ENCODE peak calls at places on chromosomes 16 and 17, in eight cellular contexts. G is SK-N-SH, B is heart left ventricle, C is cardiac muscle cell, T is colonic mucosa, N is ascending aorta, W is neuronal stem cell, Z is aorta. P is an unnamed sample.
A peak's percentile ranks its signal among the peaks of the same experiment; 100 is the strongest.

GRCh38 chr17:82314721-82315605 is 2.4 kb downstream of the CD7 start:
- DNase-seq in G (no peak), B (no peak), C (no peak), T (no peak), N (no peak), W (no peak), Z (no peak), P (no peak)

GRCh38 chr16:67278773-67279295 is 498 bp upstream of the PLEKHG4 start:
- DNase-seq in G (peak; percentile 90), B (no peak), C (no peak), T (peak; percentile 51), N (no peak), W (no peak), Z (no peak), P (no peak)

GRCh38 chr16:70433456-70434103 is 5.3 kb downstream of the ST3GAL2 start:
- DNase-seq in G (peak; percentile 70), B (peak; percentile 64), C (peak; percentile 89), T (no peak), N (no peak), W (no peak), Z (peak; percentile 79), P (no peak)

GRCh38 chr17:15510361-15510760 is 42.9 kb upstream of the CDRT4 start:
- DNase-seq in G (no peak), B (no peak), C (peak; percentile 58), T (no peak), N (no peak), W (no peak), Z (no peak), P (no peak)

GRCh38 chr17:66593116-66593515 is 241.8 kb upstream of the CACNG5 start:
- DNase-seq in G (no peak), B (no peak), C (no peak), T (no peak), N (no peak), W (no peak), Z (no peak), P (no peak)

GRCh38 chr17:81702934-81703746 is at the start of gene MRPL12:
- DNase-seq in G (peak; percentile 100), B (peak; percentile 95), C (peak; percentile 94), T (peak; percentile 97), N (peak; percentile 57), W (peak; percentile 93), Z (peak; percentile 96), P (peak; percentile 39)

GRCh38 chr17:83154311-83155127 is 75.1 kb downstream of the METRNL start:
- DNase-seq in G (no peak), B (peak; percentile 15), C (no peak), T (no peak), N (no peak), W (no peak), Z (no peak), P (no peak)

GRCh38 chr17:36575028-36575427 is 16.7 kb upstream of the DHRS11 start:
- DNase-seq in G (no peak), B (no peak), C (no peak), T (no peak), N (no peak), W (no peak), Z (no peak), P (no peak)

GRCh38 chr17:31559647-31560501 is 168.4 kb downstream of the RAB11FIP4 start:
- DNase-seq in G (no peak), B (peak; percentile 30), C (no peak), T (no peak), N (no peak), W (no peak), Z (peak; percentile 62), P (no peak)

GRCh38 chr17:9414471-9414870 is 161.1 kb downstream of the STX8 start:
- DNase-seq in G (no peak), B (no peak), C (no peak), T (no peak), N (no peak), W (no peak), Z (no peak), P (no peak)

GRCh38 chr17:80678621-80679020 is 134.0 kb downstream of the RPTOR start:
- DNase-seq in G (no peak), B (no peak), C (peak; percentile 56), T (no peak), N (no peak), W (no peak), Z (no peak), P (no peak)

GRCh38 chr16:57693539-57693938 is 1.1 kb upstream of the DRC7 start:
- DNase-seq in G (no peak), B (no peak), C (no peak), T (no peak), N (no peak), W (no peak), Z (no peak), P (no peak)

GRCh38 chr16:10941127-10941933 is 938 bp downstream of the DEXI start:
- DNase-seq in G (no peak), B (no peak), C (no peak), T (peak; percentile 48), N (no peak), W (no peak), Z (no peak), P (no peak)

GRCh38 chr16:72098936-72099335 is 5.3 kb downstream of the DHX38 start:
- DNase-seq in G (no peak), B (no peak), C (no peak), T (no peak), N (no peak), W (no peak), Z (no peak), P (no peak)

GRCh38 chr16:80654094-80654862 is 113.5 kb downstream of the DYNLRB2 start:
- DNase-seq in G (no peak), B (no peak), C (no peak), T (no peak), N (no peak), W (no peak), Z (no peak), P (no peak)

GRCh38 chr17:40722146-40722720 is 18.7 kb upstream of the KRT24 start:
- DNase-seq in G (no peak), B (no peak), C (no peak), T (no peak), N (no peak), W (no peak), Z (no peak), P (no peak)

GRCh38 chr16:29710227-29711219 is 31.5 kb downstream of the QPRT start:
- DNase-seq in G (peak; percentile 61), B (no peak), C (peak; percentile 82), T (peak; percentile 45), N (no peak), W (no peak), Z (no peak), P (no peak)

GRCh38 chr17:15404116-15404730 is 62.8 kb upstream of the TEKT3 start:
- DNase-seq in G (no peak), B (no peak), C (peak; percentile 46), T (no peak), N (no peak), W (no peak), Z (no peak), P (no peak)

GRCh38 chr17:81365601-81366585 is 29.4 kb upstream of the BAHCC1 start:
- DNase-seq in G (peak; percentile 63), B (no peak), C (peak; percentile 86), T (peak; percentile 85), N (peak; percentile 54), W (no peak), Z (peak; percentile 73), P (no peak)

GRCh38 chr17:77454560-77455095 is 313.9 kb downstream of the SEC14L1 start:
- DNase-seq in G (no peak), B (no peak), C (no peak), T (no peak), N (no peak), W (no peak), Z (no peak), P (no peak)

GRCh38 chr17:77456951-77457548 is 316.3 kb downstream of the SEC14L1 start:
- DNase-seq in G (no peak), B (no peak), C (no peak), T (no peak), N (no peak), W (no peak), Z (no peak), P (no peak)

GRCh38 chr17:77455111-77455877 is 314.5 kb downstream of the SEC14L1 start:
- DNase-seq in G (no peak), B (no peak), C (peak; percentile 98), T (no peak), N (no peak), W (no peak), Z (no peak), P (no peak)

GRCh38 chr17:77456271-77456950 is 315.6 kb downstream of the SEC14L1 start:
- DNase-seq in G (no peak), B (no peak), C (no peak), T (no peak), N (no peak), W (no peak), Z (no peak), P (no peak)

DNA sequence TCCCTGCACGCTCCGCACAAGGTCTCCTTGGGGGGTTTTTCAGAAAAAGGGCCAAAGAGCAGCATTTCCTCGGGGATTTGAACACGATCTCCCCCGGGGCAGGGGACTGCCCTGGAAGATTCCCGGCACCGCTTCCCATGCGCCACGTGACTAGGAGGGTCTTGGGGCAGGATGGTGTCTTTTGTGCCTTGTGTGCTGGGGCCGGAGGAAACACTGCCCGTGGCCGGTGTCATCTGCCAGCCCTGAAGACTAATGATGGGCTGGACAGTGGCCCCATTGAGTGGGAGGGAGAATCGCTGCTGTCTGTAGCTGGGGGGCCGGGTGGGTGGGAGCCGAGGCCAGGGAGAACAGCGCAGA is 315.1 kb downstream of the SEC14L1 start:
- DNase-seq in G (no peak), B (no peak), C (no peak), T (no peak), N (no peak), W (no peak), Z (no peak), P (no peak)
- H3K27ac ChIP-seq in G (no peak overlapping the region), B (no peak overlapping the region), C (peak overlapping the region; percentile 96), T (peak overlapping the region; percentile 88), N (no peak overlapping the region), W (no peak overlapping the region), Z (no peak overlapping the region), P (no peak overlapping the region)

GRCh38 chr17:46978489-46979022 is 497 bp downstream of the RPRML start:
- DNase-seq in G (peak; percentile 64), B (no peak), C (peak; percentile 8), T (no peak), N (no peak), W (peak; percentile 21), Z (no peak), P (no peak)
- H3K27ac ChIP-seq in G (no peak overlapping the region), B (no peak overlapping the region), C (no peak overlapping the region), T (no peak overlapping the region), N (no peak overlapping the region), W (no peak overlapping the region), Z (no peak overlapping the region), P (no peak overlapping the region)

GRCh38 chr16:12228607-12229499 is 252.3 kb downstream of the SNX29 start:
- DNase-seq in G (peak; percentile 63), B (peak; percentile 38), C (peak; percentile 66), T (peak; percentile 78), N (no peak), W (peak; percentile 48), Z (peak; percentile 51), P (no peak)
- H3K27ac ChIP-seq in G (peak overlapping the region; percentile 44), B (no peak overlapping the region), C (no peak overlapping the region), T (peak overlapping the region; percentile 26), N (no peak overlapping the region), W (no peak overlapping the region), Z (no peak overlapping the region), P (peak overlapping the region; percentile 16)

DNA sequence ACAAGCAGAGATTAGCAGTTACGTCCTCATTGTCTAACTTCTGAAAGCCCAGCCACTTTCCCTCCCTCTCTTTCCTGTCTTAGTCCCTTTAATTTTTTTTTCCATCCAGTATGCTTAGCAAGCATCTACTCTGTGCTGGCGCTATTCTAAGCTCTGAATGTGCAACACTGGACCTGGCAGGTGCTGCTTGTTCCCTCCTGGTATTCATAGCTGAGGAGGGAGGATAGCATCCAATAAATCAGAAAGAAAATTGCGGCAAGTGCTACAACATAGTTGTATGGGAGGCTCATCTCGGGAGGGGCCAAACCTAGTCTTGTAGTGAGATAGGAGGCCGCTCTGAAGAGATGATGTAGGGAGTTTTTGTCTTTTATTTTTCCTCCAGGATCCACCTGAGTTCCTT is 457.3 kb upstream of the HSBP1 start:
- DNase-seq in G (no peak), B (no peak), C (no peak), T (no peak), N (no peak), W (no peak), Z (no peak), P (no peak)
- H3K27ac ChIP-seq in G (no peak overlapping the region), B (no peak overlapping the region), C (no peak overlapping the region), T (no peak overlapping the region), N (no peak overlapping the region), W (no peak overlapping the region), Z (no peak overlapping the region), P (no peak overlapping the region)

P was measured in SK-N-MC.